ENCODE peak calls at places on chromosomes 1 and 21, in seven cellular contexts. O is aorta, Y is Panc1, U is mesothelial cell of epicardium, T is posterior cingulate gyrus, N is HT-29, L is IMR-90. Z is an unnamed sample.

GRCh38 chr1:63326473-63327380 is 4.4 kb downstream of the FOXD3 start:
- DNase-seq in N (no peak), U (peak), O (no peak), T (no peak), L (peak), Y (no peak), Z (no peak)

GRCh38 chr1:240107058-240107684 is 15.5 kb downstream of the FMN2 start:
- DNase-seq in T (no peak), Y (no peak), U (no peak), L (peak), O (no peak), N (no peak), Z (no peak)

GRCh38 chr1:180935326-180936109 is 22.8 kb downstream of the KIAA1614 start:
- DNase-seq in U (no peak), Y (no peak), T (no peak), O (no peak), N (no peak), L (no peak), Z (no peak)

GRCh38 chr1:207918016-207918415 is 7.1 kb upstream of the CD34 start:
- DNase-seq in L (no peak), Y (no peak), T (no peak), O (no peak), N (no peak), U (no peak), Z (no peak)

GRCh38 chr1:1920608-1921458 is 1.8 kb upstream of the TMEM52 start:
- DNase-seq in T (no peak), O (peak), N (no peak), L (no peak), Y (no peak), U (no peak), Z (no peak)

GRCh38 chr1:1684031-1684681 is 8.4 kb downstream of the SLC35E2B start:
- DNase-seq in Y (no peak), L (no peak), T (no peak), U (no peak), O (no peak), N (no peak), Z (no peak)

GRCh38 chr1:2544093-2544874 is 11.9 kb upstream of the TNFRSF14 start:
- DNase-seq in L (no peak), U (no peak), N (no peak), T (no peak), Y (no peak), O (no peak), Z (no peak)

GRCh38 chr1:212104586-212105282 is 69.2 kb downstream of the DTL start:
- DNase-seq in N (no peak), U (no peak), L (no peak), T (no peak), Y (no peak), O (no peak), Z (no peak)

GRCh38 chr1:920506-920905 is 3.2 kb upstream of the SAMD11 start:
- DNase-seq in O (no peak), Y (no peak), L (no peak), T (no peak), U (no peak), N (no peak), Z (no peak)

GRCh38 chr1:229664133-229664689 is 38.2 kb downstream of the URB2 start:
- DNase-seq in Y (no peak), O (no peak), U (peak), T (no peak), L (peak), N (no peak), Z (no peak)

GRCh38 chr21:16124397-16125130 is 394.8 kb downstream of the USP25 start:
- DNase-seq in O (no peak), U (no peak), N (no peak), L (peak), T (no peak), Y (no peak), Z (no peak)

GRCh38 chr1:15413563-15414449 is 4.1 kb downstream of the EFHD2 start:
- DNase-seq in N (no peak), Y (no peak), O (no peak), U (no peak), T (no peak), L (no peak), Z (no peak)

GRCh38 chr1:46448109-46448911 is 41.3 kb upstream of the DMBX1 start:
- DNase-seq in U (peak), Y (no peak), O (peak), N (no peak), T (no peak), L (no peak), Z (no peak)

GRCh38 chr1:3363756-3364155 is 90.7 kb upstream of the ARHGEF16 start:
- DNase-seq in U (no peak), T (no peak), Y (no peak), N (no peak), L (no peak), O (no peak), Z (no peak)

GRCh38 chr1:86502721-86503430 is 34.1 kb downstream of the CLCA1 start:
- DNase-seq in N (peak), U (peak), O (no peak), Y (no peak), T (no peak), L (no peak), Z (no peak)